ENCODE peak calls at places on chromosomes 7 and 10, in five cellular contexts. One of them, this sample, is unnamed. For H3K27me3, the result is how much of the 10 kb centered on the place peaks cover.

GRCh38 chr10:131070856-131071255 is 240.7 kb downstream of the TCERG1L start:
- DNase-seq in body of pancreas: no peak
- DNase-seq in IMR-90: no peak
- DNase-seq in colonic mucosa: no peak
- DNase-seq in neural progenitor cell: no peak
- DNase-seq in this sample: no peak

GRCh38 chr10:92430103-92430502 is 139.1 kb downstream of the MARCHF5 start:
- DNase-seq in IMR-90: no peak
- DNase-seq in neural progenitor cell: no peak
- DNase-seq in body of pancreas: no peak
- DNase-seq in colonic mucosa: no peak
- DNase-seq in this sample: no peak

GRCh38 chr10:3472705-3473078 is 300.1 kb upstream of the PITRM1 start:
- DNase-seq in colonic mucosa: no peak
- DNase-seq in IMR-90: peak
- DNase-seq in body of pancreas: no peak
- DNase-seq in neural progenitor cell: no peak
- DNase-seq in this sample: no peak

GRCh38 chr10:126841341-126841902 is 63.8 kb upstream of the DOCK1 start:
- DNase-seq in neural progenitor cell: no peak
- DNase-seq in IMR-90: no peak
- DNase-seq in body of pancreas: no peak
- DNase-seq in colonic mucosa: peak
- DNase-seq in this sample: no peak

GRCh38 chr7:94394399-94395140 is at the start of gene COL1A2:
- DNase-seq in IMR-90: peak
- DNase-seq in colonic mucosa: peak
- DNase-seq in neural progenitor cell: peak
- DNase-seq in body of pancreas: peak
- DNase-seq in this sample: peak

GRCh38 chr7:134920026-134920758 is 66.1 kb upstream of the AGBL3 start:
- DNase-seq in colonic mucosa: no peak
- DNase-seq in body of pancreas: no peak
- DNase-seq in neural progenitor cell: no peak
- DNase-seq in IMR-90: peak
- DNase-seq in this sample: no peak

GRCh38 chr7:157464111-157464970 is 127.5 kb downstream of the DNAJB6 start:
- DNase-seq in colonic mucosa: no peak
- DNase-seq in neural progenitor cell: peak
- DNase-seq in IMR-90: no peak
- DNase-seq in body of pancreas: no peak
- DNase-seq in this sample: no peak

GRCh38 chr7:107948645-107949442 is 54.1 kb downstream of the LAMB1 start:
- DNase-seq in colonic mucosa: no peak
- DNase-seq in neural progenitor cell: no peak
- DNase-seq in IMR-90: peak
- DNase-seq in body of pancreas: no peak
- DNase-seq in this sample: no peak

GRCh38 chr10:88092975-88093374 is 229.6 kb downstream of the PTEN start:
- DNase-seq in IMR-90: no peak
- DNase-seq in colonic mucosa: no peak
- DNase-seq in neural progenitor cell: no peak
- DNase-seq in body of pancreas: no peak
- DNase-seq in this sample: no peak

GRCh38 chr7:69422473-69423102 is 175.7 kb upstream of the AUTS2 start:
- DNase-seq in colonic mucosa: no peak
- DNase-seq in IMR-90: no peak
- DNase-seq in body of pancreas: no peak
- DNase-seq in neural progenitor cell: no peak
- DNase-seq in this sample: no peak

GRCh38 chr10:86291616-86292340 is 74.8 kb downstream of the GRID1 start:
- DNase-seq in neural progenitor cell: peak
- DNase-seq in body of pancreas: no peak
- DNase-seq in colonic mucosa: peak
- DNase-seq in IMR-90: no peak
- DNase-seq in this sample: peak

GRCh38 chr7:89687266-89687665 is 467.0 kb upstream of the STEAP1 start:
- DNase-seq in IMR-90: no peak
- DNase-seq in colonic mucosa: no peak
- DNase-seq in neural progenitor cell: no peak
- DNase-seq in body of pancreas: no peak
- DNase-seq in this sample: no peak

GRCh38 chr7:29987083-29987482 is 2.5 kb downstream of the SCRN1 start:
- DNase-seq in colonic mucosa: no peak
- DNase-seq in IMR-90: peak
- DNase-seq in body of pancreas: no peak
- DNase-seq in neural progenitor cell: no peak
- DNase-seq in this sample: no peak

GRCh38 chr7:12764355-12765000 is 77.0 kb downstream of the ARL4A start:
- DNase-seq in colonic mucosa: no peak
- DNase-seq in neural progenitor cell: peak
- DNase-seq in body of pancreas: no peak
- DNase-seq in IMR-90: peak
- DNase-seq in this sample: no peak

GRCh38 chr7:7257899-7258692 is 75.8 kb downstream of the C1GALT1 start:
- DNase-seq in body of pancreas: no peak
- DNase-seq in neural progenitor cell: no peak
- DNase-seq in IMR-90: peak
- DNase-seq in colonic mucosa: no peak
- DNase-seq in this sample: no peak

GRCh38 chr10:89479255-89479654 is 56.1 kb downstream of the SLC16A12 start:
- DNase-seq in neural progenitor cell: no peak
- DNase-seq in body of pancreas: no peak
- DNase-seq in colonic mucosa: no peak
- DNase-seq in IMR-90: peak
- DNase-seq in this sample: no peak

GRCh38 chr10:43673471-43673870 is 24.8 kb upstream of the ZNF32 start:
- DNase-seq in IMR-90: no peak
- DNase-seq in neural progenitor cell: no peak
- DNase-seq in body of pancreas: no peak
- DNase-seq in colonic mucosa: no peak
- DNase-seq in this sample: no peak

GRCh38 chr10:94103902-94104301 is 110.2 kb downstream of the PLCE1 start:
- DNase-seq in body of pancreas: no peak
- DNase-seq in IMR-90: peak
- DNase-seq in neural progenitor cell: no peak
- DNase-seq in colonic mucosa: no peak
- DNase-seq in this sample: no peak

GRCh38 chr7:140544278-140544896 is 65.1 kb upstream of the MKRN1 start:
- DNase-seq in colonic mucosa: peak
- DNase-seq in IMR-90: no peak
- DNase-seq in body of pancreas: peak
- DNase-seq in neural progenitor cell: no peak
- DNase-seq in this sample: no peak

GRCh38 chr7:28891192-28891872 is 66.8 kb downstream of the TRIL start:
- DNase-seq in body of pancreas: peak
- DNase-seq in colonic mucosa: no peak
- DNase-seq in neural progenitor cell: no peak
- DNase-seq in IMR-90: no peak
- DNase-seq in this sample: no peak

GRCh38 chr7:115951547-115951946 is 79.0 kb downstream of the TFEC start:
- DNase-seq in IMR-90: no peak
- DNase-seq in neural progenitor cell: no peak
- DNase-seq in body of pancreas: no peak
- DNase-seq in colonic mucosa: no peak
- DNase-seq in this sample: no peak

GRCh38 chr7:69429817-69430501 is 168.3 kb upstream of the AUTS2 start:
- DNase-seq in neural progenitor cell: peak
- DNase-seq in body of pancreas: peak
- DNase-seq in IMR-90: no peak
- DNase-seq in colonic mucosa: peak
- DNase-seq in this sample: peak

GRCh38 chr10:78280604-78281003 is 246.9 kb downstream of the RPS24 start:
- DNase-seq in neural progenitor cell: no peak
- DNase-seq in IMR-90: no peak
- DNase-seq in colonic mucosa: no peak
- DNase-seq in body of pancreas: no peak
- DNase-seq in this sample: no peak

GRCh38 chr7:25117226-25118047 is 7.6 kb downstream of the CYCS start:
- DNase-seq in IMR-90: peak
- DNase-seq in body of pancreas: no peak
- DNase-seq in neural progenitor cell: no peak
- DNase-seq in colonic mucosa: no peak
- DNase-seq in this sample: no peak

GRCh38 chr7:137539111-137539715 is 195.7 kb upstream of the PTN start:
- DNase-seq in neural progenitor cell: no peak
- DNase-seq in body of pancreas: no peak
- DNase-seq in colonic mucosa: no peak
- DNase-seq in IMR-90: peak
- DNase-seq in this sample: no peak

GRCh38 chr10:106436123-106436740 is 728.3 kb downstream of the SORCS1 start:
- DNase-seq in neural progenitor cell: no peak
- DNase-seq in body of pancreas: no peak
- DNase-seq in IMR-90: peak
- DNase-seq in colonic mucosa: no peak
- DNase-seq in this sample: no peak

GRCh38 chr10:4527281-4527960 is 298.6 kb upstream of the AKR1E2 start:
- DNase-seq in colonic mucosa: no peak
- DNase-seq in IMR-90: peak
- DNase-seq in neural progenitor cell: no peak
- DNase-seq in body of pancreas: no peak
- DNase-seq in this sample: no peak

GRCh38 chr10:12539350-12540164 is 190.2 kb downstream of the CAMK1D start:
- DNase-seq in IMR-90: no peak
- DNase-seq in colonic mucosa: no peak
- DNase-seq in neural progenitor cell: no peak
- DNase-seq in body of pancreas: peak
- DNase-seq in this sample: no peak

GRCh38 chr7:116731019-116731388 is 59.0 kb downstream of the MET start:
- DNase-seq in body of pancreas: no peak
- DNase-seq in colonic mucosa: no peak
- DNase-seq in neural progenitor cell: no peak
- DNase-seq in IMR-90: no peak
- DNase-seq in this sample: no peak

GRCh38 chr10:131512852-131513251 is 201.3 kb upstream of the TCERG1L start:
- DNase-seq in neural progenitor cell: no peak
- DNase-seq in body of pancreas: no peak
- DNase-seq in IMR-90: no peak
- DNase-seq in colonic mucosa: no peak
- DNase-seq in this sample: no peak

GRCh38 chr10:88594482-88594881 is 7.9 kb downstream of the LIPJ start:
- DNase-seq in body of pancreas: no peak
- DNase-seq in colonic mucosa: no peak
- DNase-seq in neural progenitor cell: no peak
- DNase-seq in IMR-90: no peak
- DNase-seq in this sample: no peak

GRCh38 chr7:148262721-148263229 is 327.8 kb upstream of the C7orf33 start:
- DNase-seq in body of pancreas: peak
- DNase-seq in colonic mucosa: peak
- DNase-seq in IMR-90: peak
- DNase-seq in neural progenitor cell: peak
- DNase-seq in this sample: peak
- H3K4me3 ChIP-seq in body of pancreas: no peak
- H3K4me3 ChIP-seq in colonic mucosa: peak
- H3K4me3 ChIP-seq in IMR-90: no peak
- H3K4me3 ChIP-seq in neural progenitor cell: no peak
- H3K4me3 ChIP-seq in this sample: no peak

GRCh38 chr10:109972372-109973001 is 35.3 kb upstream of the ADD3 start:
- DNase-seq in IMR-90: no peak
- DNase-seq in body of pancreas: no peak
- DNase-seq in colonic mucosa: no peak
- DNase-seq in neural progenitor cell: no peak
- DNase-seq in this sample: no peak

GRCh38 chr10:109974509-109975191 is 33.1 kb upstream of the ADD3 start:
- DNase-seq in IMR-90: peak
- DNase-seq in body of pancreas: peak
- DNase-seq in colonic mucosa: peak
- DNase-seq in neural progenitor cell: no peak
- DNase-seq in this sample: no peak

GRCh38 chr10:109975251-109975650 is 32.5 kb upstream of the ADD3 start:
- DNase-seq in neural progenitor cell: no peak
- DNase-seq in IMR-90: no peak
- DNase-seq in body of pancreas: no peak
- DNase-seq in colonic mucosa: no peak
- DNase-seq in this sample: no peak

GRCh38 chr10:109971640-109972039 is 36.1 kb upstream of the ADD3 start:
- DNase-seq in colonic mucosa: no peak
- DNase-seq in IMR-90: no peak
- DNase-seq in body of pancreas: no peak
- DNase-seq in neural progenitor cell: no peak
- DNase-seq in this sample: no peak

GRCh38 chr10:109973430-109973829 is 34.4 kb upstream of the ADD3 start:
- DNase-seq in colonic mucosa: no peak
- DNase-seq in body of pancreas: no peak
- DNase-seq in neural progenitor cell: no peak
- DNase-seq in IMR-90: no peak
- DNase-seq in this sample: no peak
- TF ChIP-seq CTCF in colonic mucosa: no peak
- TF ChIP-seq CTCF in body of pancreas: no peak
- TF ChIP-seq CTCF in neural progenitor cell: peak
- TF ChIP-seq CTCF in IMR-90: no peak
- TF ChIP-seq CTCF in this sample: no peak

DNA sequence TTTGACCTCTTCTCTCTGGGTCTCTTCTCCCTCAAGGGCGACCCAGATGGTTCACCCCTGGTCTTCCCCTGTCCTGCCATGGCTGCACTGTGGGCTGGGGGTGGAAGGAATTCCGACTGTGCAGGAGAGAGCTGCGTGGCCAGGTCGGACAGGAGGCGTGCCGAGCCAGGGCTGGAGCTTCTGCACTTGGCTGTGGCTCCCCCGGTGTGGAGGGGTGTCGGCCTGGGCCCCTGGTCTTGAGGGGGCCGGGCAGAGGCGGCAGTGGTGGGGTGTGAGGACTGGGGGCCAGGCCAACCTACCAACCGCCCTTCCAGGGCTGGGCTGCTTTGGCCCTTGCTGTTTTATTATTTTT is 74.9 kb upstream of the SHH start:
- DNase-seq in IMR-90: no peak
- DNase-seq in body of pancreas: no peak
- DNase-seq in colonic mucosa: no peak
- DNase-seq in neural progenitor cell: no peak
- DNase-seq in this sample: no peak
- H3K27me3 ChIP-seq in IMR-90: under half
- H3K27me3 ChIP-seq in body of pancreas: under half
- H3K27me3 ChIP-seq in colonic mucosa: under half
- H3K27me3 ChIP-seq in neural progenitor cell: under half
- H3K27me3 ChIP-seq in this sample: under half

GRCh38 chr10:101843032-101843991 is at the start of gene KCNIP2:
- DNase-seq in neural progenitor cell: peak
- DNase-seq in colonic mucosa: no peak
- DNase-seq in IMR-90: no peak
- DNase-seq in body of pancreas: peak
- DNase-seq in this sample: no peak
- H3K4me3 ChIP-seq in neural progenitor cell: peak
- H3K4me3 ChIP-seq in colonic mucosa: no peak
- H3K4me3 ChIP-seq in IMR-90: no peak
- H3K4me3 ChIP-seq in body of pancreas: no peak
- H3K4me3 ChIP-seq in this sample: no peak